ENCODE peak calls at places on chromosomes 13 and 19, in six cellular contexts. One of them, this sample, is unnamed. For H3K79me2 and H3K4me1, the result is how much of the 10 kb centered on the place peaks cover.

GRCh38 chr13:59823495-59823894 is 340.2 kb downstream of the DIAPH3 start:
- DNase-seq in neural progenitor cell: no peak
- DNase-seq in mesendoderm: peak
- DNase-seq in fibroblast of lung: peak
- DNase-seq in SK-N-SH: no peak
- DNase-seq in H9: no peak
- DNase-seq in this sample: peak

GRCh38 chr13:105193026-105193425 is 1342.4 kb downstream of the EFNB2 start:
- DNase-seq in neural progenitor cell: no peak
- DNase-seq in mesendoderm: no peak
- DNase-seq in fibroblast of lung: no peak
- DNase-seq in SK-N-SH: no peak
- DNase-seq in H9: no peak
- DNase-seq in this sample: no peak

GRCh38 chr13:105159794-105160193 is 1375.7 kb downstream of the EFNB2 start:
- DNase-seq in neural progenitor cell: no peak
- DNase-seq in mesendoderm: no peak
- DNase-seq in fibroblast of lung: no peak
- DNase-seq in SK-N-SH: no peak
- DNase-seq in H9: no peak
- DNase-seq in this sample: no peak

GRCh38 chr19:41997121-41997850 is 3.3 kb upstream of the ATP1A3 start:
- DNase-seq in neural progenitor cell: peak
- DNase-seq in mesendoderm: peak
- DNase-seq in fibroblast of lung: peak
- DNase-seq in SK-N-SH: peak
- DNase-seq in H9: peak
- DNase-seq in this sample: peak

GRCh38 chr19:1853295-1854031 is 5.2 kb upstream of the REXO1 start:
- DNase-seq in neural progenitor cell: peak
- DNase-seq in mesendoderm: peak
- DNase-seq in fibroblast of lung: peak
- DNase-seq in SK-N-SH: peak
- DNase-seq in H9: peak
- DNase-seq in this sample: no peak

GRCh38 chr19:17441241-17442135 is 7.0 kb downstream of the TMEM221 start:
- DNase-seq in neural progenitor cell: peak
- DNase-seq in mesendoderm: peak
- DNase-seq in fibroblast of lung: no peak
- DNase-seq in SK-N-SH: peak
- DNase-seq in H9: peak
- DNase-seq in this sample: peak

GRCh38 chr13:71866173-71867091 is 572 bp downstream of the DACH1 start:
- DNase-seq in neural progenitor cell: peak
- DNase-seq in mesendoderm: peak
- DNase-seq in fibroblast of lung: peak
- DNase-seq in SK-N-SH: peak
- DNase-seq in H9: peak
- DNase-seq in this sample: no peak

GRCh38 chr13:44259045-44260042 is 114.3 kb upstream of the SERP2 start:
- DNase-seq in neural progenitor cell: no peak
- DNase-seq in mesendoderm: no peak
- DNase-seq in fibroblast of lung: peak
- DNase-seq in SK-N-SH: peak
- DNase-seq in H9: no peak
- DNase-seq in this sample: peak

GRCh38 chr19:38684078-38684861 is 36.8 kb downstream of the ACTN4 start:
- DNase-seq in neural progenitor cell: no peak
- DNase-seq in mesendoderm: peak
- DNase-seq in fibroblast of lung: peak
- DNase-seq in SK-N-SH: no peak
- DNase-seq in H9: peak
- DNase-seq in this sample: peak

GRCh38 chr19:38808741-38809140 is 4.0 kb downstream of the LGALS4 start:
- DNase-seq in neural progenitor cell: no peak
- DNase-seq in mesendoderm: no peak
- DNase-seq in fibroblast of lung: no peak
- DNase-seq in SK-N-SH: no peak
- DNase-seq in H9: no peak
- DNase-seq in this sample: no peak

GRCh38 chr13:74305876-74306275 is 171.7 kb upstream of the KLF12 start:
- DNase-seq in neural progenitor cell: peak
- DNase-seq in mesendoderm: peak
- DNase-seq in fibroblast of lung: no peak
- DNase-seq in SK-N-SH: no peak
- DNase-seq in H9: peak
- DNase-seq in this sample: no peak

GRCh38 chr19:33700408-33700757 is 78.6 kb downstream of the CHST8 start:
- DNase-seq in neural progenitor cell: no peak
- DNase-seq in mesendoderm: no peak
- DNase-seq in fibroblast of lung: no peak
- DNase-seq in SK-N-SH: peak
- DNase-seq in H9: no peak
- DNase-seq in this sample: no peak

GRCh38 chr19:39252458-39252857 is 3.8 kb upstream of the IFNL4 start:
- DNase-seq in neural progenitor cell: no peak
- DNase-seq in mesendoderm: peak
- DNase-seq in fibroblast of lung: no peak
- DNase-seq in SK-N-SH: peak
- DNase-seq in H9: no peak
- DNase-seq in this sample: no peak

GRCh38 chr13:110287031-110287828 is 19.7 kb downstream of the COL4A1 start:
- DNase-seq in neural progenitor cell: no peak
- DNase-seq in mesendoderm: no peak
- DNase-seq in fibroblast of lung: no peak
- DNase-seq in SK-N-SH: no peak
- DNase-seq in H9: no peak
- DNase-seq in this sample: peak

GRCh38 chr13:59437902-59438301 is 725.8 kb downstream of the DIAPH3 start:
- DNase-seq in neural progenitor cell: no peak
- DNase-seq in mesendoderm: no peak
- DNase-seq in fibroblast of lung: peak
- DNase-seq in SK-N-SH: no peak
- DNase-seq in H9: no peak
- DNase-seq in this sample: no peak

GRCh38 chr13:79212064-79212619 is 193.9 kb downstream of the RBM26 start:
- DNase-seq in neural progenitor cell: no peak
- DNase-seq in mesendoderm: no peak
- DNase-seq in fibroblast of lung: no peak
- DNase-seq in SK-N-SH: no peak
- DNase-seq in H9: no peak
- DNase-seq in this sample: no peak

GRCh38 chr19:7397687-7398086 is 49.0 kb downstream of the ARHGEF18 start:
- DNase-seq in neural progenitor cell: no peak
- DNase-seq in mesendoderm: no peak
- DNase-seq in fibroblast of lung: peak
- DNase-seq in SK-N-SH: no peak
- DNase-seq in H9: no peak
- DNase-seq in this sample: peak

DNA sequence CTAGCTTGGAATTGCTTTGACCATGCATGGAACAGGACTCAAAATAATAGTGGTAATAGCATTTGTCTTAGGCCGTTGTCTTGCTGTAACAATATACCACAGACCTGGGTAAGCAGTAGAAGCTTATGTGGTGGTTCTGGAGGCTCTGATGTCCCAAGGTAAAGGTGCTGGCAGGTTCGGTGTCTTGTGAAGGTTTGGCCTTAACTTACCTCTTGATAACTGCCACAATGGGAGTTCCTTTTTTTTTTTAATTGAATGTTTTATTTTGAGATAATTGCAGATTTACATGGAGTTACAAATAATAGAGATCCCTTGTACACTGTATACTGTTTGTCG is 5.8 kb downstream of the RPL21 start:
- DNase-seq in neural progenitor cell: no peak
- DNase-seq in mesendoderm: no peak
- DNase-seq in fibroblast of lung: no peak
- DNase-seq in SK-N-SH: no peak
- DNase-seq in H9: no peak
- DNase-seq in this sample: no peak
- H3K79me2 ChIP-seq in neural progenitor cell: half or more
- H3K79me2 ChIP-seq in mesendoderm: under half
- H3K79me2 ChIP-seq in fibroblast of lung: under half
- H3K79me2 ChIP-seq in SK-N-SH: half or more
- H3K79me2 ChIP-seq in H9: under half
- H3K79me2 ChIP-seq in this sample: half or more

GRCh38 chr13:52447354-52447753 is 3.1 kb downstream of the VPS36 start:
- DNase-seq in neural progenitor cell: no peak
- DNase-seq in mesendoderm: no peak
- DNase-seq in fibroblast of lung: peak
- DNase-seq in SK-N-SH: no peak
- DNase-seq in H9: no peak
- DNase-seq in this sample: no peak
- H3K4me1 ChIP-seq in neural progenitor cell: under half
- H3K4me1 ChIP-seq in mesendoderm: under half
- H3K4me1 ChIP-seq in fibroblast of lung: under half
- H3K4me1 ChIP-seq in SK-N-SH: under half
- H3K4me1 ChIP-seq in H9: under half
- H3K4me1 ChIP-seq in this sample: under half

GRCh38 chr19:18639706-18640105 is 2.9 kb downstream of the KLHL26 start:
- DNase-seq in neural progenitor cell: no peak
- DNase-seq in mesendoderm: no peak
- DNase-seq in fibroblast of lung: peak
- DNase-seq in SK-N-SH: no peak
- DNase-seq in H9: no peak
- DNase-seq in this sample: no peak
- H3K79me2 ChIP-seq in neural progenitor cell: half or more
- H3K79me2 ChIP-seq in mesendoderm: under half
- H3K79me2 ChIP-seq in fibroblast of lung: under half
- H3K79me2 ChIP-seq in SK-N-SH: half or more
- H3K79me2 ChIP-seq in H9: under half
- H3K79me2 ChIP-seq in this sample: under half

GRCh38 chr19:19600793-19601346 is 17.6 kb downstream of the PBX4 start:
- DNase-seq in neural progenitor cell: no peak
- DNase-seq in mesendoderm: no peak
- DNase-seq in fibroblast of lung: no peak
- DNase-seq in SK-N-SH: no peak
- DNase-seq in H9: no peak
- DNase-seq in this sample: no peak
- H3K4me1 ChIP-seq in neural progenitor cell: under half
- H3K4me1 ChIP-seq in mesendoderm: under half
- H3K4me1 ChIP-seq in fibroblast of lung: under half
- H3K4me1 ChIP-seq in SK-N-SH: under half
- H3K4me1 ChIP-seq in H9: under half
- H3K4me1 ChIP-seq in this sample: under half

DNA sequence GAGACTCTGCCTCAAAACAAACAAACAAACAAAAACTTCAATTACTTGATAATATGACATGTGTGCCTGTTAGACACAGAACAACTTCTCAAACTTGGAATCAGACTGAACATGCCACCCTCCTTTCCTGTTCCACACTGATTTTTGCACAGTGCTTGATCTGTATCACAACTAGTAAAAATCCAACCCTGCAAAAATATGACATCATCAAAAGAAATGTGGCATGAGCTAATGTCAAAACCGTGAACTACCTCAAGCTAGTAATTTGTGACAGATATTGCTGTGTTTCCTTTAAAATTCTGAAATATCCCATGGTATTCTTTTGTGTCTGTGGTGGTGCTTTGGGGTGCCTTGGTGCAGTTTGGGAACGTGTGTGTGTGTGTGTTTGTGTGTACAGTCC is 8.2 kb downstream of the MYCBP2 start:
- DNase-seq in neural progenitor cell: no peak
- DNase-seq in mesendoderm: no peak
- DNase-seq in fibroblast of lung: no peak
- DNase-seq in SK-N-SH: no peak
- DNase-seq in H9: no peak
- DNase-seq in this sample: no peak
- H3K79me2 ChIP-seq in neural progenitor cell: half or more
- H3K79me2 ChIP-seq in mesendoderm: under half
- H3K79me2 ChIP-seq in fibroblast of lung: half or more
- H3K79me2 ChIP-seq in SK-N-SH: half or more
- H3K79me2 ChIP-seq in H9: under half
- H3K79me2 ChIP-seq in this sample: half or more

DNA sequence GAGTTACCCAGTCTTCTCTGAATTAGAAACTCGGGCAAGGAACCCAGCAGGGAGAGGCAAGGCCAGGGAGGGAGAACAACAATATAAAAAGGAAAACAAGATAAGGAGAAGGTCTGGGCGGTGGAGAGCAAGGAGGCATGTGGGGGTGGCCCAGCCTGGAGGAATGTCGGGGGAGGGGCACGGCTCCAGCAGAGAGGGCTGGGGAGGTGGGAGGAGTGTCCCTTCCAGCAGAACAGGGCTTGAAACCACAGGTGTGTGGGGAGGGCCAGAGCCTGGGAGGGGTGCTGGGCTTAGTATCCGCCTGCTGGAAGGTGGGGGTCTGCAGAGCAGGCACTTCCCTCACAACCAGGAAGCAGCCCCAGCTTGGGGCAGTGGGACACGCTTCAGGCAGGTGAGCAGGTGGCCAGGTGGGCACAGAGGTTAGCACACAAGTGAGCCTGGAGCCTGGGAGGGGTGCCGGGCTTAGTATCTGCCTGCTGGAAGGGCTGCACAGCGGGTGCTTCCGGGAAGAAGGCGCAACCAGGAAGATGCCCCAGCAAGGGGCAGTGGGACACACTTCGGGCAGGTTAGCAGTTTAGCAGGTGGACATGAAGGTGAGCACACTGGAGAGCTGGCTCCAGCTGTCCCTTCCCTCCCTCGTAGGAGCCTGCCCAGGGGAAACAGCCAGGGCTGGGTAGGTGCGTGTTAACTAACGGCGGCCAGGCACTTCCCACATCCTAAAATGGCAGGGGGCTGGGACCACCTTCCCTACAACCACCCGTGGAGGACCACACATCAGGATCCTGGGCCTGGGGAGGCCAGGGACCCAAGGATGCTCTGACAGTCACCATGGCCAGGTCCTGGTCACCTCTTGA is 3.1 kb downstream of the GAS6 start:
- DNase-seq in neural progenitor cell: peak
- DNase-seq in mesendoderm: peak
- DNase-seq in fibroblast of lung: no peak
- DNase-seq in SK-N-SH: no peak
- DNase-seq in H9: peak
- DNase-seq in this sample: no peak
- H3K4me1 ChIP-seq in neural progenitor cell: half or more
- H3K4me1 ChIP-seq in mesendoderm: under half
- H3K4me1 ChIP-seq in fibroblast of lung: under half
- H3K4me1 ChIP-seq in SK-N-SH: under half
- H3K4me1 ChIP-seq in H9: under half
- H3K4me1 ChIP-seq in this sample: under half

GRCh38 chr19:54332149-54332548 is 6.8 kb downstream of the LILRA4 start:
- DNase-seq in neural progenitor cell: no peak
- DNase-seq in mesendoderm: no peak
- DNase-seq in fibroblast of lung: no peak
- DNase-seq in SK-N-SH: no peak
- DNase-seq in H9: no peak
- DNase-seq in this sample: no peak
- H3K79me2 ChIP-seq in neural progenitor cell: under half
- H3K79me2 ChIP-seq in mesendoderm: under half
- H3K79me2 ChIP-seq in fibroblast of lung: under half
- H3K79me2 ChIP-seq in SK-N-SH: under half
- H3K79me2 ChIP-seq in H9: under half
- H3K79me2 ChIP-seq in this sample: under half

DNA sequence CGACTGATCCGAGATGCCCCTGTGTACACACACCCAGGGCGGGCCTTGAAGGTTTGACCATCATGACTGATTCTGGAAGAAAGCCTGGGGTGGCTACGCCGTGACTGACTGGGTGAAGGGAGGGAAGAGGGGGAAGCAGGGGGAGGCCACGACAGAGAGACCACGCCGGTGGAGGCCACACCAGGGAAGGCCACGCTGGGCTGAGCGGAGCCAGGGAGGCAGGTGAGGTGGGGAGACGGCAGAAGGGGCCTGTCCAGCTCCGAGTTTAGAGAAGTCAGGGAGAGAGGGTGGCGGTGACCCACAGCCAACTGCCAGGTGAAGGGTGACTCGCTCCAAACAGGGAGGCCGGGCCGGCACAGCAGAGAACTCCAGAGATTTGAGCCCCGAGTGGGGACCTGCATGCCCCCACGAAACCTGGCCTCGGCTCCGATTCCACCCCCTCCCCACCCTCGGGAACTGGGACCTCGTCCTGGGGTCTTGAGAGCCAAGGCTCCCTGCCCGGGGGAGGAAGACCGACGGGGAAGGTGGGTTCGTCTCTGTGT is 102.6 kb downstream of the PTPRS start:
- DNase-seq in neural progenitor cell: no peak
- DNase-seq in mesendoderm: no peak
- DNase-seq in fibroblast of lung: no peak
- DNase-seq in SK-N-SH: no peak
- DNase-seq in H9: no peak
- DNase-seq in this sample: no peak
- H3K4me1 ChIP-seq in neural progenitor cell: under half
- H3K4me1 ChIP-seq in mesendoderm: under half
- H3K4me1 ChIP-seq in fibroblast of lung: under half
- H3K4me1 ChIP-seq in SK-N-SH: under half
- H3K4me1 ChIP-seq in H9: under half
- H3K4me1 ChIP-seq in this sample: under half

This sample was measured in astrocyte.